ENCODE peak calls at places on chromosomes 12 and 14, in seven cellular contexts. One of them, this sample, is unnamed.
A peak's percentile ranks its signal among the peaks of the same experiment; 100 is the strongest.

GRCh38 chr12:46372852-46373302 is 304 bp upstream of the SLC38A2 start:
- DNase-seq in AG04450: no peak
- DNase-seq in GM12865: no peak
- DNase-seq in PC-9: no peak
- DNase-seq in IMR-90: no peak
- DNase-seq in endodermal cell: no peak
- DNase-seq in WERI-Rb-1: no peak
- DNase-seq in this sample: no peak

GRCh38 chr14:61183486-61183885 is 97.7 kb downstream of the TMEM30B start:
- DNase-seq in IMR-90: no peak
- DNase-seq in AG04450: no peak
- DNase-seq in GM12865: no peak
- DNase-seq in WERI-Rb-1: no peak
- DNase-seq in endodermal cell: no peak
- DNase-seq in PC-9: no peak
- DNase-seq in this sample: no peak

GRCh38 chr12:78260976-78261375 is 430.3 kb downstream of the NAV3 start:
- DNase-seq in IMR-90: no peak
- DNase-seq in GM12865: no peak
- DNase-seq in WERI-Rb-1: no peak
- DNase-seq in PC-9: no peak
- DNase-seq in AG04450: no peak
- DNase-seq in endodermal cell: no peak
- DNase-seq in this sample: no peak

GRCh38 chr12:79848321-79848720 is 86.6 kb downstream of the PPP1R12A start:
- DNase-seq in PC-9: no peak
- DNase-seq in IMR-90: peak; percentile 65
- DNase-seq in WERI-Rb-1: no peak
- DNase-seq in GM12865: no peak
- DNase-seq in endodermal cell: no peak
- DNase-seq in AG04450: peak; percentile 13
- DNase-seq in this sample: no peak

GRCh38 chr14:59278111-59278510 is 89.6 kb downstream of the DAAM1 start:
- DNase-seq in WERI-Rb-1: no peak
- DNase-seq in IMR-90: peak; percentile 94
- DNase-seq in PC-9: peak; percentile 88
- DNase-seq in GM12865: no peak
- DNase-seq in endodermal cell: no peak
- DNase-seq in AG04450: peak; percentile 72
- DNase-seq in this sample: peak; percentile 69

GRCh38 chr12:64385019-64385418 is 5.5 kb downstream of the C12orf56 start:
- DNase-seq in PC-9: no peak
- DNase-seq in endodermal cell: no peak
- DNase-seq in AG04450: no peak
- DNase-seq in WERI-Rb-1: no peak
- DNase-seq in GM12865: no peak
- DNase-seq in IMR-90: no peak
- DNase-seq in this sample: no peak

GRCh38 chr14:22748691-22749090 is 17.8 kb upstream of the OXA1L start:
- DNase-seq in endodermal cell: no peak
- DNase-seq in AG04450: no peak
- DNase-seq in WERI-Rb-1: no peak
- DNase-seq in GM12865: peak; percentile 22
- DNase-seq in IMR-90: no peak
- DNase-seq in PC-9: no peak
- DNase-seq in this sample: no peak

GRCh38 chr12:98725481-98726247 is 80.6 kb downstream of the APAF1 start:
- DNase-seq in AG04450: peak; percentile 39
- DNase-seq in GM12865: peak; percentile 42
- DNase-seq in endodermal cell: peak; percentile 91
- DNase-seq in PC-9: no peak
- DNase-seq in IMR-90: peak; percentile 80
- DNase-seq in WERI-Rb-1: peak; percentile 51
- DNase-seq in this sample: peak; percentile 74

GRCh38 chr12:53223391-53224267 is 8.4 kb downstream of the RARG start:
- DNase-seq in WERI-Rb-1: peak; percentile 51
- DNase-seq in endodermal cell: peak; percentile 84
- DNase-seq in AG04450: no peak
- DNase-seq in IMR-90: peak; percentile 60
- DNase-seq in PC-9: no peak
- DNase-seq in GM12865: no peak
- DNase-seq in this sample: no peak

GRCh38 chr12:76664731-76665130 is 99.2 kb upstream of the ZDHHC17 start:
- DNase-seq in endodermal cell: no peak
- DNase-seq in AG04450: no peak
- DNase-seq in GM12865: no peak
- DNase-seq in WERI-Rb-1: no peak
- DNase-seq in IMR-90: no peak
- DNase-seq in PC-9: no peak
- DNase-seq in this sample: no peak

GRCh38 chr12:131001493-131001892 is 47.8 kb downstream of the ADGRD1 start:
- DNase-seq in GM12865: no peak
- DNase-seq in IMR-90: no peak
- DNase-seq in AG04450: no peak
- DNase-seq in PC-9: no peak
- DNase-seq in WERI-Rb-1: no peak
- DNase-seq in endodermal cell: no peak
- DNase-seq in this sample: no peak

GRCh38 chr12:128971802-128972201 is 118.5 kb downstream of the GLT1D1 start:
- DNase-seq in WERI-Rb-1: no peak
- DNase-seq in GM12865: peak; percentile 25
- DNase-seq in IMR-90: no peak
- DNase-seq in AG04450: no peak
- DNase-seq in PC-9: no peak
- DNase-seq in endodermal cell: no peak
- DNase-seq in this sample: no peak

GRCh38 chr12:109529618-109530300 is 43.5 kb downstream of the MMAB start:
- DNase-seq in AG04450: no peak
- DNase-seq in endodermal cell: no peak
- DNase-seq in IMR-90: no peak
- DNase-seq in GM12865: no peak
- DNase-seq in PC-9: no peak
- DNase-seq in WERI-Rb-1: peak; percentile 87
- DNase-seq in this sample: no peak

GRCh38 chr12:127987199-127987901 is 279.6 kb upstream of the TMEM132C start:
- DNase-seq in IMR-90: no peak
- DNase-seq in PC-9: no peak
- DNase-seq in GM12865: no peak
- DNase-seq in AG04450: no peak
- DNase-seq in WERI-Rb-1: no peak
- DNase-seq in endodermal cell: no peak
- DNase-seq in this sample: no peak

GRCh38 chr14:55686713-55687112 is 106.7 kb downstream of the KTN1 start:
- DNase-seq in WERI-Rb-1: no peak
- DNase-seq in GM12865: no peak
- DNase-seq in IMR-90: no peak
- DNase-seq in PC-9: no peak
- DNase-seq in AG04450: no peak
- DNase-seq in endodermal cell: no peak
- DNase-seq in this sample: no peak

GRCh38 chr12:107165581-107165980 is 72.2 kb upstream of the CRY1 start:
- DNase-seq in AG04450: no peak
- DNase-seq in PC-9: no peak
- DNase-seq in WERI-Rb-1: no peak
- DNase-seq in GM12865: no peak
- DNase-seq in IMR-90: no peak
- DNase-seq in endodermal cell: no peak
- DNase-seq in this sample: no peak

GRCh38 chr12:89893972-89894706 is 185.5 kb upstream of the ATP2B1 start:
- DNase-seq in PC-9: peak; percentile 52
- DNase-seq in endodermal cell: no peak
- DNase-seq in GM12865: peak; percentile 29
- DNase-seq in IMR-90: peak; percentile 47
- DNase-seq in AG04450: no peak
- DNase-seq in WERI-Rb-1: no peak
- DNase-seq in this sample: no peak

GRCh38 chr12:85036241-85036707 is at the start of the genes LRRIQ1 and TSPAN19:
- DNase-seq in WERI-Rb-1: peak; percentile 93
- DNase-seq in PC-9: peak; percentile 68
- DNase-seq in IMR-90: peak; percentile 79
- DNase-seq in GM12865: peak; percentile 83
- DNase-seq in endodermal cell: peak; percentile 97
- DNase-seq in AG04450: peak; percentile 47
- DNase-seq in this sample: peak; percentile 86

GRCh38 chr12:6493580-6494350 is at the start of gene NCAPD2:
- DNase-seq in AG04450: peak; percentile 88
- DNase-seq in GM12865: peak; percentile 98
- DNase-seq in endodermal cell: peak; percentile 100
- DNase-seq in IMR-90: peak; percentile 93
- DNase-seq in PC-9: peak; percentile 93
- DNase-seq in WERI-Rb-1: peak; percentile 97
- DNase-seq in this sample: peak; percentile 89

GRCh38 chr12:101563197-101563596 is 31.6 kb upstream of the MYBPC1 start:
- DNase-seq in GM12865: no peak
- DNase-seq in WERI-Rb-1: no peak
- DNase-seq in IMR-90: no peak
- DNase-seq in endodermal cell: no peak
- DNase-seq in PC-9: no peak
- DNase-seq in AG04450: no peak
- DNase-seq in this sample: no peak

GRCh38 chr12:12432373-12432772 is 75.5 kb downstream of the BORCS5 start:
- DNase-seq in AG04450: peak; percentile 94
- DNase-seq in GM12865: no peak
- DNase-seq in WERI-Rb-1: no peak
- DNase-seq in PC-9: peak; percentile 65
- DNase-seq in endodermal cell: no peak
- DNase-seq in IMR-90: peak; percentile 96
- DNase-seq in this sample: peak; percentile 81

GRCh38 chr14:85308531-85309300 is 221.2 kb upstream of the FLRT2 start:
- DNase-seq in IMR-90: no peak
- DNase-seq in GM12865: no peak
- DNase-seq in PC-9: no peak
- DNase-seq in endodermal cell: no peak
- DNase-seq in WERI-Rb-1: peak; percentile 72
- DNase-seq in AG04450: no peak
- DNase-seq in this sample: no peak

DNA sequence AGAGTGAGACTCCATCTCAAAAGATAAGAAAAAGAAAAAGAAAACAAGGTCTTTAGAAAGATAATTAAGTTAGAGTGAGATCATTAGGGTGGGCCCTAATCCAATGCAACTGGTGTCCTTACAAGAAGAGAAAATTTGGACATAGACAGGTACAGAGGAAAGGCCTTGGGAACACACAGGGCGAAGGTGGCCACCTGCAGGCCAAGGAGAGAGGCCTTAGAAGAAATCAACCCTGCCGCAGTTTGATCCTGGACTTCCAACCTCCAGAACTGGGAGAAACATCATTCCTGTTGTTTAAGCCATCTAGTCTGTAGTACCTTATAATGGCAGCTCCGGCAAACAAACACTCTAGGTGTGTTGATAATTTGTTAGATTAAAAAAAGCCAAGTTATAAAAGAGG is 491.9 kb downstream of the MED13L start:
- DNase-seq in PC-9: no peak
- DNase-seq in WERI-Rb-1: no peak
- DNase-seq in GM12865: no peak
- DNase-seq in AG04450: no peak
- DNase-seq in endodermal cell: no peak
- DNase-seq in IMR-90: no peak
- DNase-seq in this sample: no peak
- TF ChIP-seq CTCF in PC-9: no peak
- TF ChIP-seq CTCF in WERI-Rb-1: peak; percentile 35
- TF ChIP-seq CTCF in GM12865: no peak
- TF ChIP-seq CTCF in AG04450: no peak
- TF ChIP-seq CTCF in endodermal cell: peak; percentile 61
- TF ChIP-seq CTCF in IMR-90: no peak
- TF ChIP-seq CTCF in this sample: no peak

GRCh38 chr14:26401170-26401968 is 196.5 kb downstream of the NOVA1 start:
- DNase-seq in PC-9: peak; percentile 81
- DNase-seq in AG04450: no peak
- DNase-seq in GM12865: no peak
- DNase-seq in WERI-Rb-1: no peak
- DNase-seq in IMR-90: no peak
- DNase-seq in endodermal cell: no peak
- DNase-seq in this sample: no peak
- H3K4me3 ChIP-seq in PC-9: no peak overlapping the region
- H3K4me3 ChIP-seq in AG04450: no peak overlapping the region
- H3K4me3 ChIP-seq in GM12865: no peak overlapping the region
- H3K4me3 ChIP-seq in WERI-Rb-1: no peak overlapping the region
- H3K4me3 ChIP-seq in IMR-90: no peak overlapping the region
- H3K4me3 ChIP-seq in endodermal cell: no peak overlapping the region
- H3K4me3 ChIP-seq in this sample: no peak overlapping the region

DNA sequence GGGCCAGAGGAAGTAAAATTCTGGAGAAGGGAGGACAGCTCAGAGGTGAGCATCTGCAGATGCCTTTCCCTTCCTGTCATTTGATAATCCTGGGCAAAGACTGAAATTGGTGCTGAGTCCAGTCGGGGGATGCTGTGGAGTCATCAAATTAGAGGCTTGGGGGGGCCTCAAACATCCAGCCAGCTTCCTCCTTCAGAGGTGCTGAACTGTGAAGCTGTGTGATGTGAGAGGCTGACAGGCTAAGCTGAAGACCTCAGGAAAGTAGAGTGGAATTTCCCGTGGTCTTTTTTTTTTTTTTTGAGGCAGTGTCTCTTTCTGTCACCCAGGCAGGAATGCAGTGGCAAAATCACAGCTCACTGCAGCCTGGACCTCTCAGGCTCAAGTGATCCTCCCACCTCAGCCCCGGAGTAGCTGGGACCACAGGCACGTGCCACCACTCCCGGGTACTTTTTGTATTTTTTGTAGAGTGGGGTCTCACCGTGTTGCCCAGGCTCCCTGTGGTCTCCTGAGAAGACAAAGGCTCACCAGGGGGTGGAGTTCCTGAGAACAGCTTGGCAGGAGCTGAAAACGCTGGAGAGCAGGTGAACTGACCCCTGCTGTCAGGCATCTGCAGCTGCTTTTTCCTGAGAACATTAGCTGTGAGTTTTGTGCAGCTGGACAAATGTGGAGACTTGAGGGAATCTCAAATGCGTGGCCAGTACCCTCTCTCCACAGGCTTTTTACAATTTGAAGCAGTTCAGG is 6.1 kb upstream of the TCL1B start:
- DNase-seq in WERI-Rb-1: peak; percentile 55
- DNase-seq in AG04450: no peak
- DNase-seq in GM12865: peak; percentile 45
- DNase-seq in endodermal cell: peak; percentile 76
- DNase-seq in PC-9: no peak
- DNase-seq in IMR-90: no peak
- DNase-seq in this sample: no peak
- TF ChIP-seq CTCF in WERI-Rb-1: peak; percentile 66
- TF ChIP-seq CTCF in AG04450: no peak
- TF ChIP-seq CTCF in GM12865: no peak
- TF ChIP-seq CTCF in endodermal cell: peak; percentile 63
- TF ChIP-seq CTCF in PC-9: no peak
- TF ChIP-seq CTCF in IMR-90: no peak
- TF ChIP-seq CTCF in this sample: no peak

DNA sequence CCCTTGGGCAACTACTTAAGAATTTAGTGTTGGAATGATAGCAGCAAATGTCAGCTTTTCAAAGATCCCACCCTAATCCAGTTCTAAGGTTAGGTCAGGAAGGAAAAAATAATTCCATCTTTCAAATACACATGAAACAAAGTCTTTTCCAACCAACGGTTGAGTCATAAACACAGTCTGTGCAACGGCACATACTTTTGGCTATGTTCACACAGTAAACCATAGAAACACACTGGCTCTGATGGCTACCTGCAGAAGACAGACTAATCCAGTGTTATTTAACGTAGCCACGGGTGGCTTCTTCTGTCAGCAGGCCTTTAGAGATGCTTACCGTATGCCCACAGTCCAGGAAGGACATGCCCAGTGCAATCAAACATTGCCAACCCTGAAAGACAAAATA is 35.7 kb downstream of the HIGD1C start:
- DNase-seq in PC-9: no peak
- DNase-seq in WERI-Rb-1: no peak
- DNase-seq in AG04450: no peak
- DNase-seq in endodermal cell: no peak
- DNase-seq in IMR-90: peak; percentile 64
- DNase-seq in GM12865: no peak
- DNase-seq in this sample: no peak
- H3K4me3 ChIP-seq in PC-9: no peak overlapping the region
- H3K4me3 ChIP-seq in WERI-Rb-1: no peak overlapping the region
- H3K4me3 ChIP-seq in AG04450: no peak overlapping the region
- H3K4me3 ChIP-seq in endodermal cell: no peak overlapping the region
- H3K4me3 ChIP-seq in IMR-90: no peak overlapping the region
- H3K4me3 ChIP-seq in GM12865: no peak overlapping the region
- H3K4me3 ChIP-seq in this sample: no peak overlapping the region

This sample was measured in astrocyte of the cerebellum.